ENCODE peak calls at places on chromosomes 12 and 14, in six cellular contexts. I is iPS-NIHi11, Q is heart right ventricle, Z is HCEC 1CT, A is ovary, M is NCI-H1694 treated with DMSO at 0.1 percent for 48 hours. C is an unnamed sample.

GRCh38 chr12:2410490-2410889 is 357.7 kb downstream of the CACNA1C start:
- DNase-seq in I (no peak), Q (no peak), Z (no peak), A (no peak), M (no peak), C (no peak)

GRCh38 chr14:105377555-105378182 is 20.7 kb upstream of the TEX22 start:
- DNase-seq in I (peak), Q (no peak), Z (no peak), A (no peak), M (no peak), C (no peak)

GRCh38 chr14:53714495-53715389 is 241.9 kb downstream of the BMP4 start:
- DNase-seq in I (no peak), Q (no peak), Z (no peak), A (no peak), M (no peak), C (no peak)

GRCh38 chr12:85275359-85275758 is 4.7 kb upstream of the ALX1 start:
- DNase-seq in I (no peak), Q (no peak), Z (no peak), A (no peak), M (no peak), C (peak)

GRCh38 chr12:122060069-122060468 is 18.5 kb upstream of the MLXIP start:
- DNase-seq in I (no peak), Q (no peak), Z (no peak), A (peak), M (no peak), C (no peak)

GRCh38 chr12:87201598-87201997 is 827.6 kb downstream of the C12orf50 start:
- DNase-seq in I (no peak), Q (no peak), Z (no peak), A (no peak), M (no peak), C (no peak)

GRCh38 chr12:19198272-19198671 is 68.7 kb downstream of the PLEKHA5 start:
- DNase-seq in I (no peak), Q (no peak), Z (no peak), A (no peak), M (no peak), C (peak)

GRCh38 chr12:40692617-40693502 is 621 bp downstream of the CNTN1 start:
- DNase-seq in I (peak), Q (no peak), Z (no peak), A (peak), M (no peak), C (peak)

GRCh38 chr14:54760866-54761265 is 141.8 kb downstream of the GCH1 start:
- DNase-seq in I (no peak), Q (no peak), Z (no peak), A (no peak), M (no peak), C (no peak)

GRCh38 chr12:123938679-123939480 is 33.8 kb downstream of the CCDC92 start:
- DNase-seq in I (peak), Q (no peak), Z (no peak), A (no peak), M (no peak), C (peak)

GRCh38 chr12:12282761-12283160 is 15.9 kb upstream of the LRP6 start:
- DNase-seq in I (no peak), Q (no peak), Z (peak), A (no peak), M (no peak), C (peak)

GRCh38 chr12:8493084-8493483 is 20.2 kb upstream of the CLEC4D start:
- DNase-seq in I (no peak), Q (no peak), Z (no peak), A (no peak), M (no peak), C (no peak)

GRCh38 chr14:53608369-53608768 is 348.3 kb downstream of the BMP4 start:
- DNase-seq in I (no peak), Q (no peak), Z (peak), A (no peak), M (no peak), C (peak)

GRCh38 chr12:55762646-55763045 is 19.7 kb downstream of the GDF11 start:
- DNase-seq in I (no peak), Q (no peak), Z (no peak), A (no peak), M (no peak), C (no peak)

GRCh38 chr14:22210906-22211305 is 378.1 kb downstream of the DAD1 start:
- DNase-seq in I (no peak), Q (no peak), Z (no peak), A (no peak), M (no peak), C (no peak)

GRCh38 chr12:132525833-132526455 is 36.0 kb downstream of the FBRSL1 start:
- DNase-seq in I (peak), Q (no peak), Z (no peak), A (no peak), M (no peak), C (no peak)

GRCh38 chr14:60248697-60249314 is at the start of gene PPM1A:
- DNase-seq in I (peak), Q (peak), Z (peak), A (peak), M (peak), C (peak)

GRCh38 chr12:64625243-64626077 is 15.2 kb downstream of the RASSF3 start:
- DNase-seq in I (no peak), Q (peak), Z (peak), A (peak), M (no peak), C (peak)

C was measured in foreskin fibroblast.